ENCODE peak calls at places on chromosomes 5 and 9, in eight cellular contexts. One of them, this sample, is unnamed.

GRCh38 chr5:142685418-142686209 is at the start of gene FGF1:
- DNase-seq in A549: no peak
- DNase-seq in ovary: no peak
- DNase-seq in spleen: no peak
- DNase-seq in ascending aorta: no peak
- DNase-seq in tibial artery: no peak
- DNase-seq in prostate gland: peak
- DNase-seq in PC-9: peak
- DNase-seq in this sample: no peak

GRCh38 chr9:71819115-71819739 is 50.9 kb upstream of the CEMIP2 start:
- DNase-seq in spleen: no peak
- DNase-seq in A549: peak
- DNase-seq in ovary: peak
- DNase-seq in tibial artery: peak
- DNase-seq in ascending aorta: no peak
- DNase-seq in prostate gland: peak
- DNase-seq in PC-9: peak
- DNase-seq in this sample: peak

GRCh38 chr5:125882061-125882460 is 541.1 kb upstream of the GRAMD2B start:
- DNase-seq in tibial artery: no peak
- DNase-seq in PC-9: no peak
- DNase-seq in A549: no peak
- DNase-seq in ovary: no peak
- DNase-seq in prostate gland: no peak
- DNase-seq in spleen: no peak
- DNase-seq in ascending aorta: no peak
- DNase-seq in this sample: no peak

GRCh38 chr9:132231019-132231701 is 69.3 kb downstream of the NTNG2 start:
- DNase-seq in ascending aorta: no peak
- DNase-seq in tibial artery: no peak
- DNase-seq in A549: no peak
- DNase-seq in ovary: no peak
- DNase-seq in prostate gland: no peak
- DNase-seq in spleen: no peak
- DNase-seq in PC-9: no peak
- DNase-seq in this sample: no peak

GRCh38 chr9:71909887-71910601 is 949 bp downstream of the ABHD17B start:
- DNase-seq in PC-9: peak
- DNase-seq in prostate gland: peak
- DNase-seq in ascending aorta: no peak
- DNase-seq in ovary: peak
- DNase-seq in spleen: no peak
- DNase-seq in tibial artery: peak
- DNase-seq in A549: peak
- DNase-seq in this sample: peak

GRCh38 chr5:124530916-124531315 is 215.5 kb downstream of the ZNF608 start:
- DNase-seq in ascending aorta: no peak
- DNase-seq in PC-9: no peak
- DNase-seq in spleen: no peak
- DNase-seq in A549: no peak
- DNase-seq in tibial artery: no peak
- DNase-seq in ovary: no peak
- DNase-seq in prostate gland: no peak
- DNase-seq in this sample: no peak

GRCh38 chr9:14189578-14189977 is 124.4 kb downstream of the NFIB start:
- DNase-seq in ascending aorta: no peak
- DNase-seq in spleen: no peak
- DNase-seq in ovary: no peak
- DNase-seq in prostate gland: no peak
- DNase-seq in A549: no peak
- DNase-seq in tibial artery: no peak
- DNase-seq in PC-9: no peak
- DNase-seq in this sample: no peak

GRCh38 chr5:127053049-127053448 is 20.3 kb downstream of the C5orf63 start:
- DNase-seq in spleen: no peak
- DNase-seq in ovary: no peak
- DNase-seq in tibial artery: no peak
- DNase-seq in PC-9: no peak
- DNase-seq in prostate gland: no peak
- DNase-seq in ascending aorta: no peak
- DNase-seq in A549: no peak
- DNase-seq in this sample: no peak

GRCh38 chr9:110050925-110051355 is 157.0 kb downstream of the C9orf152 start:
- DNase-seq in ovary: peak
- DNase-seq in tibial artery: peak
- DNase-seq in ascending aorta: no peak
- DNase-seq in spleen: no peak
- DNase-seq in A549: peak
- DNase-seq in prostate gland: no peak
- DNase-seq in PC-9: peak
- DNase-seq in this sample: no peak

GRCh38 chr9:2819165-2819564 is 24.7 kb downstream of the PUM3 start:
- DNase-seq in A549: no peak
- DNase-seq in tibial artery: no peak
- DNase-seq in PC-9: no peak
- DNase-seq in ovary: no peak
- DNase-seq in ascending aorta: no peak
- DNase-seq in spleen: no peak
- DNase-seq in prostate gland: no peak
- DNase-seq in this sample: no peak

GRCh38 chr9:2815661-2816060 is 28.2 kb downstream of the PUM3 start:
- DNase-seq in PC-9: no peak
- DNase-seq in tibial artery: no peak
- DNase-seq in spleen: no peak
- DNase-seq in ovary: no peak
- DNase-seq in prostate gland: no peak
- DNase-seq in ascending aorta: no peak
- DNase-seq in A549: no peak
- DNase-seq in this sample: no peak

GRCh38 chr9:2818486-2819121 is 25.3 kb downstream of the PUM3 start:
- DNase-seq in prostate gland: no peak
- DNase-seq in spleen: no peak
- DNase-seq in tibial artery: no peak
- DNase-seq in ovary: no peak
- DNase-seq in PC-9: no peak
- DNase-seq in ascending aorta: no peak
- DNase-seq in A549: no peak
- DNase-seq in this sample: no peak

GRCh38 chr9:2817987-2818386 is 25.9 kb downstream of the PUM3 start:
- DNase-seq in spleen: no peak
- DNase-seq in PC-9: no peak
- DNase-seq in ovary: no peak
- DNase-seq in ascending aorta: no peak
- DNase-seq in tibial artery: no peak
- DNase-seq in A549: no peak
- DNase-seq in prostate gland: no peak
- DNase-seq in this sample: no peak

GRCh38 chr9:2816476-2817141 is 27.3 kb downstream of the PUM3 start:
- DNase-seq in ascending aorta: peak
- DNase-seq in A549: no peak
- DNase-seq in prostate gland: no peak
- DNase-seq in spleen: no peak
- DNase-seq in ovary: no peak
- DNase-seq in tibial artery: peak
- DNase-seq in PC-9: no peak
- DNase-seq in this sample: no peak
- H3K4me3 ChIP-seq in ascending aorta: no peak
- H3K4me3 ChIP-seq in A549: no peak
- H3K4me3 ChIP-seq in prostate gland: no peak
- H3K4me3 ChIP-seq in spleen: no peak
- H3K4me3 ChIP-seq in ovary: no peak
- H3K4me3 ChIP-seq in tibial artery: no peak
- H3K4me3 ChIP-seq in PC-9: no peak
- H3K4me3 ChIP-seq in this sample: no peak

GRCh38 chr5:158952951-158953350 is 146.8 kb downstream of the EBF1 start:
- DNase-seq in spleen: no peak
- DNase-seq in ascending aorta: no peak
- DNase-seq in A549: no peak
- DNase-seq in ovary: no peak
- DNase-seq in prostate gland: no peak
- DNase-seq in PC-9: no peak
- DNase-seq in tibial artery: no peak
- DNase-seq in this sample: no peak
- H3K27ac ChIP-seq in spleen: peak
- H3K27ac ChIP-seq in ascending aorta: no peak
- H3K27ac ChIP-seq in A549: no peak
- H3K27ac ChIP-seq in ovary: no peak
- H3K27ac ChIP-seq in prostate gland: no peak
- H3K27ac ChIP-seq in PC-9: no peak
- H3K27ac ChIP-seq in tibial artery: no peak
- H3K27ac ChIP-seq in this sample: no peak

GRCh38 chr5:106962464-106963230 is 708.1 kb downstream of the EFNA5 start:
- DNase-seq in tibial artery: no peak
- DNase-seq in prostate gland: no peak
- DNase-seq in spleen: no peak
- DNase-seq in ascending aorta: no peak
- DNase-seq in ovary: no peak
- DNase-seq in A549: no peak
- DNase-seq in PC-9: no peak
- DNase-seq in this sample: no peak
- H3K4me3 ChIP-seq in tibial artery: no peak
- H3K4me3 ChIP-seq in prostate gland: no peak
- H3K4me3 ChIP-seq in spleen: no peak
- H3K4me3 ChIP-seq in ascending aorta: no peak
- H3K4me3 ChIP-seq in ovary: no peak
- H3K4me3 ChIP-seq in A549: no peak
- H3K4me3 ChIP-seq in PC-9: no peak
- H3K4me3 ChIP-seq in this sample: no peak

DNA sequence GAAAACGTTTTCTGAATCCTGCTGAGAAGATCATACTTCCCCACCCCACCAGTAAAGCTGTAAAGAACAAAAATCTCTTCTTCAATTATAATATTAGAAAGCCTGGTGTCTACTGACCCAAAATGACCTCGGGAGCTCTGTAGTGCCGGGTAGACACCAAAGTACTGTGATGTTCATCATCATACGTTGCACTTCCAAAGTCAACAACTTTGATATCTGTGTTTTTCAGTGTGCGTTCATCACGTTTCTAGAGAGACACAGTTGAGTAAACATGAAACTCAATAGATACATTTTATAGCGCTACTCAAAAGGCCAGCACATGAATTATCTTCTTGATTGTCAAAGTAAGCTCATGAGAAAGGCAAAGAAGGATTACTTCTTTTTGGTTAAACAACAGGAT is 14.6 kb downstream of the CLK4 start:
- DNase-seq in tibial artery: no peak
- DNase-seq in A549: no peak
- DNase-seq in prostate gland: no peak
- DNase-seq in PC-9: no peak
- DNase-seq in ovary: no peak
- DNase-seq in spleen: no peak
- DNase-seq in ascending aorta: no peak
- DNase-seq in this sample: no peak
- H3K27ac ChIP-seq in tibial artery: no peak
- H3K27ac ChIP-seq in A549: no peak
- H3K27ac ChIP-seq in prostate gland: no peak
- H3K27ac ChIP-seq in PC-9: no peak
- H3K27ac ChIP-seq in ovary: no peak
- H3K27ac ChIP-seq in spleen: no peak
- H3K27ac ChIP-seq in ascending aorta: no peak
- H3K27ac ChIP-seq in this sample: no peak

GRCh38 chr9:131125288-131126058 is at the start of gene NUP214:
- DNase-seq in spleen: peak
- DNase-seq in ovary: peak
- DNase-seq in tibial artery: peak
- DNase-seq in prostate gland: peak
- DNase-seq in A549: peak
- DNase-seq in ascending aorta: peak
- DNase-seq in PC-9: peak
- DNase-seq in this sample: peak
- H3K4me3 ChIP-seq in spleen: peak
- H3K4me3 ChIP-seq in ovary: peak
- H3K4me3 ChIP-seq in tibial artery: peak
- H3K4me3 ChIP-seq in prostate gland: peak
- H3K4me3 ChIP-seq in A549: peak
- H3K4me3 ChIP-seq in ascending aorta: peak
- H3K4me3 ChIP-seq in PC-9: peak
- H3K4me3 ChIP-seq in this sample: peak